ENCODE peak calls at places on chromosome X, in four cellular contexts. T is fibroblast of pulmonary artery, C is colonic mucosa, S is IMR-90. L is an unnamed sample.

GRCh38 chrX:22686138-22686541 is 313.6 kb upstream of the DDX53 start:
- DNase-seq in T (peak), S (peak), C (no peak), L (peak)

GRCh38 chrX:103656623-103657022 is 27.8 kb downstream of the TCEAL1 start:
- DNase-seq in S (peak), T (no peak), C (no peak), L (peak)

GRCh38 chrX:115940888-115941332 is 229.6 kb upstream of the AGTR2 start:
- DNase-seq in S (peak), T (peak), C (peak), L (peak)

GRCh38 chrX:38664285-38664684 is 102.9 kb downstream of the TSPAN7 start:
- DNase-seq in S (peak), T (peak), C (peak), L (peak)

GRCh38 chrX:1657367-1658082 is 42.7 kb downstream of the ASMT start:
- DNase-seq in T (peak), S (no peak), C (peak), L (peak)

GRCh38 chrX:6041630-6042029 is 187.0 kb downstream of the NLGN4X start:
- DNase-seq in S (no peak), T (peak), C (no peak), L (peak)

GRCh38 chrX:1535241-1536041 is 1.5 kb downstream of the P2RY8 start:
- DNase-seq in T (no peak), C (peak), S (no peak), L (no peak)

GRCh38 chrX:145630806-145631435 is 186.7 kb upstream of the SLITRK2 start:
- DNase-seq in C (no peak), T (no peak), S (no peak), L (no peak)

GRCh38 chrX:139324756-139325155 is 205.8 kb upstream of the F9 start:
- DNase-seq in S (no peak), C (no peak), T (no peak), L (no peak)

GRCh38 chrX:152632445-152633097 is 5.1 kb upstream of the GABRQ start:
- DNase-seq in S (peak), T (peak), C (peak), L (peak)

GRCh38 chrX:38754102-38754790 is 47.0 kb upstream of the MID1IP1 start:
- DNase-seq in C (peak), T (peak), S (peak), L (peak)

GRCh38 chrX:151702741-151703352 is 7.6 kb downstream of the PRRG3 start:
- DNase-seq in T (no peak), C (no peak), S (no peak), L (no peak)

GRCh38 chrX:40733691-40734090 is 1.7 kb downstream of the MED14 start:
- DNase-seq in S (no peak), C (no peak), T (peak), L (no peak)
- H3K4me3 ChIP-seq in S (peak), C (peak), T (peak), L (no peak)

DNA sequence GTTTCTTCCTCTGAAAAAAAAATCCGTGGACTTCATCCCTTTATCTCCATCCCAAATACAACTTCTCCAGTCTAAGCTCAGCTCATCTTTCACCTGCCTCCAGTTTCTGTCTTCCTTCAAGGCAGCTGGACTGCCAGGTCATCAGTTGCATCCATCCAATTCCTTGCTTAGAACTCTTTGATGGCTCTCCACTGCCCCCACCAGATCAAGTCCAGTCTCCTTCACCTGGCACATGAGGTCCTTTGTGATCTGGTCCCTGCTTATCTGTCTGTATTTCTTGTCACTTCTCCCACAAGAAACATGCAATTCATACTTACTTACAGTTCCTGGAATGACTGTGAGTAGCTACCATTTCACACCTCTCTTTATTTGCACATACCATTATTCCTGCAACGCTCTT is 33.8 kb downstream of the OTUD6A start:
- DNase-seq in S (peak), C (no peak), T (peak), L (peak)
- TF ChIP-seq CTCF in S (peak), C (no peak), T (peak), L (peak)

DNA sequence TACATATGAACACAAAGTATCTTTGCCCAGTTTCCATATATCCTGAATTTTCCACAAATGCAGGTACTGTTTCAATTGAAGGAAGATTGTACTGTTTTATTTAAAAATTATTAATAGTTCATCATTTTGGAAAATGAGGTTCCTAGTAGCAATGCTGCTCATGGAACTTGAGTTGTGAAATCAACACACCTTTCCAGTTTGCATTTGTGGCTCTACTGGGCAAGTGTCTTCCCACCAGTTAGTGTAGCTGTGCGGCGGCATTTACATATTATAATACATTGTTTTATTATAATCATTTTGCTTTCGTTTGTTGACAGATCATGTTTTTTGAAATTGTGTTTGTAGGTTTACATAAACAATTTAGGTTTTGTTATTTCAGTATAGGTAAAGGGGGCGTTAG is 2.0 kb upstream of the DDX3X start:
- DNase-seq in T (no peak), S (no peak), C (no peak), L (no peak)
- H3K4me3 ChIP-seq in T (peak), S (peak), C (peak), L (peak)

GRCh38 chrX:119273807-119274192 is 37.7 kb downstream of the PGRMC1 start:
- DNase-seq in T (no peak), S (no peak), C (no peak), L (no peak)

GRCh38 chrX:119272882-119273806 is 37.1 kb downstream of the PGRMC1 start:
- DNase-seq in S (peak), T (peak), C (peak), L (peak)
- TF ChIP-seq CTCF in S (peak), T (peak), C (no peak), L (no peak)

GRCh38 chrX:7926914-7927258 is 327 bp downstream of the PNPLA4 start:
- DNase-seq in C (no peak), S (no peak), T (no peak), L (no peak)
- H3K4me3 ChIP-seq in C (peak), S (peak), T (peak), L (peak)

DNA sequence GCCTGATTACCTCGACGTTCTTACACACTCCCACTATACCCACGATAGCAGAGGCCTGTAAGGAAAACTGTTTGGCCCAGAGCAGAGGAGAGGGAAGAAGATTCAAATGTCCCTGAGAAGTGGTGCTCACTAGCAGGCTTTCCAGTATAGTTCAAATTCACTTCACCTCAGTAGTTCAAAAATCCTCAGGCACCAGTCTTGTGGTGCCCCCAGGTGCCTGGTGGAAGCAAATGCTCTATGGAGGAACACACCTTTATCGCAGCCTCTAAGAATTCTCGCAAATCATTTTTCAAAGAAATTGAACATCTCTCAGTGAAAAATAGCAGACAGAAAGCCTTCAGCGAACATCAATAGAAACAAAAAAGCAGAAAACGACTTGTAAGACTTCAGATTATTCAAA is 12.2 kb upstream of the MTMR1 start:
- DNase-seq in S (peak), C (no peak), T (peak), L (peak)
- TF ChIP-seq CTCF in S (peak), C (peak), T (peak), L (peak)

DNA sequence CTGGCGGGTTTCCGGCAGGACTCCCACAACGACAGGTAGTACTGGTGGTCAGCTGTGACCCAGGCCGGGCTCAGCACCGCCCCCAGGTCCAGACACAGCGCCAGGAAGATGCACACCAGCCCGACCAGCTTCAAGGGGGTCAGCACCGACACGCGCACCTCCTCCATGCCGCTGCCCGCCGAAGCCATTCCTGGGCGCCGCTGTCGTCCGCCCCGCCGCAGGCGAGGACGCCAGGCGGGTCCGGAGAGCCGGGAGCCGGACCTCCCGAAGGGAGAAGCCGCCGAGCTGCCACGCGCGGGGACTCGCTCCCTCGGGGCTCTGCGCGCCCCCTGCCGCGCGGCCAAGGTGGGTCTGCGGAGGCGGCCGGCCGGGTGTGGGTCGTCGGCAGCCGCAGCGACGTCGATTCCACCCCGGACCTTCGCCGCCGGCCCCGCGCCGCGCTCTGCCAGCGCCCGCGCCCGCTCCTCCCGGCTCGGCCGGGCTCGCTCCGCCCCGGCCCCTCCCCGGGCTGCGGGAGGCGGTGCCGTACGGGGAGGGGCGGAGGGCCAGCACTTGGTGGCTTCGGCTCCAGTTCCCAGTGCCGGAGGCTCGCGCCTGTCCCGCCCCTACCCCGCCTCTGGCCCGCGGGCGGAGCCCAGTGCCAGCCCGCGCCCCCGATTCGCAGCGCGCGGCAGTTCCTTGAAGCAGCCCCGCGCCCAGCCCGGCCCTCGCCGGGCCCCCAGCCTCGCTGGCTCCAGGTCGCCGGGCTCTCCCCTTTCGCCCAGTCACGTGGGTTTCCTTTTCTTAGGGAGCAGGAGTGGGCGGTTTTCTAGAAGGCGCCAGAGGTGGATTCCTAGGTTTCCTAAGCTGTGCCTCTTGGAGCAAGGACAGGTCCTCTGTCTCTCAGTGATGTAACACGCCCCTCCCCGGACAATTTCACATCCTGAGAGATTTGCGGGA is at the start of gene TMEM47:
- DNase-seq in T (peak), S (peak), C (peak), L (peak)
- H3K4me3 ChIP-seq in T (peak), S (peak), C (peak), L (peak)

GRCh38 chrX:30144221-30144620 is 71.1 kb upstream of the MAGEB2 start:
- DNase-seq in C (no peak), T (no peak), S (no peak), L (no peak)

GRCh38 chrX:30144971-30145731 is 70.2 kb upstream of the MAGEB2 start:
- DNase-seq in C (no peak), S (no peak), T (no peak), L (no peak)

DNA sequence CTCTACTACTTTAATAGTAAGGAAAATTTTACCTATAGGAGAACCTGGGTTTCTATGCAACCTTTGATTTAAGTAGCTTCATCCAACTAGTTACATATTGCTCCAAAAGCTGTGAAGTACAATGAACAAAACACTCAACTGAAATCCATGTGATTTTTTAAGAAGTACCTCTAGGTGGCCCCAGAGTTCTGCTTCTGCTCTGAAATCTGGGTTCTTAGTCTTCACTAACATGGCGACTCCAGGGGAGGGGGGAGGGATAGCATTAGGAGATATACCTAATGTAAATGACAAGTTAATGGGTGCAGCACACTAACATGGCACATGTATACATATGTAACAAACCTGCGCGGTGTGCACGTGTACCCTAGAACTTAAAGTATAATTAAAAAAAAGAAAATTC is 73.4 kb upstream of the MAGEB2 start:
- DNase-seq in C (no peak), S (peak), T (peak), L (peak)
- TF ChIP-seq CTCF in C (no peak), S (peak), T (peak), L (peak)

GRCh38 chrX:13699183-13699826 is 10.4 kb downstream of the RAB9A start:
- DNase-seq in T (no peak), S (peak), C (peak), L (peak)
- H3K4me3 ChIP-seq in T (no peak), S (no peak), C (no peak), L (no peak)

GRCh38 chrX:29470029-29470428 is 745.3 kb upstream of the MAGEB2 start:
- DNase-seq in T (peak), C (no peak), S (peak), L (peak)

GRCh38 chrX:29471829-29472228 is 743.5 kb upstream of the MAGEB2 start:
- DNase-seq in S (no peak), C (no peak), T (no peak), L (no peak)

GRCh38 chrX:29466441-29466840 is 748.9 kb upstream of the MAGEB2 start:
- DNase-seq in C (no peak), S (no peak), T (peak), L (no peak)

GRCh38 chrX:29468911-29469494 is 746.4 kb upstream of the MAGEB2 start:
- DNase-seq in C (no peak), S (no peak), T (peak), L (no peak)
- TF ChIP-seq CTCF in C (no peak), S (no peak), T (no peak), L (no peak)

L was measured in fibroblast of mammary gland.